ENCODE peak calls at places on chromosome 16, in five cellular contexts. Z is fibroblast of pulmonary artery, Q is heart right ventricle, V is dorsolateral prefrontal cortex, Y is BJ. H is an unnamed sample.

GRCh38 chr16:47732806-47733150 is 271.6 kb downstream of the PHKB start:
- DNase-seq in Q (no peak), Z (peak; percentile 83), Y (no peak), V (no peak), H (peak; percentile 94)

GRCh38 chr16:781346-782010 is 6.7 kb downstream of the RPUSD1 start:
- DNase-seq in Q (no peak), V (no peak), Z (no peak), Y (no peak), H (no peak)

GRCh38 chr16:87125206-87126155 is 191.7 kb downstream of the C16orf95 start:
- DNase-seq in Q (no peak), V (no peak), Z (no peak), Y (no peak), H (no peak)

GRCh38 chr16:86396318-86396882 is 113.9 kb upstream of the FOXF1 start:
- DNase-seq in V (no peak), Z (peak; percentile 79), Y (no peak), Q (no peak), H (peak; percentile 67)

GRCh38 chr16:54242199-54242598 is 44.4 kb downstream of the IRX3 start:
- DNase-seq in V (no peak), Q (no peak), Y (no peak), Z (no peak), H (no peak)

GRCh38 chr16:81495321-81496234 is 51.0 kb downstream of the CMIP start:
- DNase-seq in Z (no peak), Y (no peak), Q (no peak), V (peak; percentile 28), H (no peak)

GRCh38 chr16:69328854-69329316 is 1.5 kb downstream of the PDF start:
- DNase-seq in Z (peak; percentile 13), V (no peak), Q (no peak), Y (no peak), H (peak; percentile 50)

GRCh38 chr16:73214825-73215481 is 167.0 kb upstream of the ZFHX3 start:
- DNase-seq in Z (peak; percentile 34), Q (no peak), Y (peak; percentile 98), V (no peak), H (peak; percentile 95)

GRCh38 chr16:81431554-81432353 is 12.9 kb upstream of the CMIP start:
- DNase-seq in Q (no peak), Z (peak; percentile 73), Y (peak; percentile 81), V (no peak), H (peak; percentile 97)

GRCh38 chr16:49641250-49641649 is 214.7 kb downstream of the ZNF423 start:
- DNase-seq in Z (no peak), V (no peak), Y (no peak), Q (no peak), H (no peak)

GRCh38 chr16:71637398-71637797 is 11.4 kb downstream of the MARVELD3 start:
- DNase-seq in Z (peak; percentile 77), Q (no peak), V (no peak), Y (peak; percentile 23), H (peak; percentile 20)

GRCh38 chr16:65178151-65178550 is 56.3 kb upstream of the CDH11 start:
- DNase-seq in Y (no peak), V (no peak), Q (no peak), Z (peak; percentile 14), H (peak; percentile 52)

GRCh38 chr16:47732122-47732805 is 271.1 kb downstream of the PHKB start:
- DNase-seq in Z (peak; percentile 83), Q (no peak), Y (peak; percentile 82), V (no peak), H (peak; percentile 94)

GRCh38 chr16:53881371-53881770 is 177.4 kb downstream of the FTO start:
- DNase-seq in Z (peak; percentile 56), Y (no peak), V (no peak), Q (no peak), H (peak; percentile 38)

GRCh38 chr16:58499615-58500328 is at the start of gene NDRG4:
- DNase-seq in Y (peak; percentile 46), Q (peak; percentile 58), V (peak; percentile 96), Z (peak; percentile 91), H (peak; percentile 86)

GRCh38 chr16:24580665-24581064 is 41.3 kb downstream of the RBBP6 start:
- DNase-seq in Y (no peak), Z (peak; percentile 63), Q (no peak), V (no peak), H (peak; percentile 26)

GRCh38 chr16:62665269-62665668 is 629.0 kb upstream of the CDH8 start:
- DNase-seq in Y (no peak), V (peak; percentile 69), Z (no peak), Q (no peak), H (no peak)

GRCh38 chr16:31105677-31106213 is 2.4 kb upstream of the BCKDK start:
- DNase-seq in V (peak; percentile 73), Z (peak; percentile 59), Y (no peak), Q (peak; percentile 88), H (peak; percentile 83)

GRCh38 chr16:71564377-71564967 is 12.4 kb downstream of the TAT start:
- DNase-seq in Z (no peak), Q (peak; percentile 87), Y (no peak), V (no peak), H (no peak)

GRCh38 chr16:48335961-48336360 is 49.3 kb downstream of the SIAH1 start:
- DNase-seq in Q (no peak), V (no peak), Z (peak; percentile 57), Y (peak; percentile 33), H (peak; percentile 33)

GRCh38 chr16:53950677-53951076 is 246.7 kb downstream of the FTO start:
- DNase-seq in Q (no peak), Z (no peak), V (no peak), Y (no peak), H (no peak)

GRCh38 chr16:76222087-76222486 is 55.1 kb upstream of the CNTNAP4 start:
- DNase-seq in V (no peak), Z (no peak), Q (no peak), Y (no peak), H (no peak)

GRCh38 chr16:11201498-11202259 is 54.3 kb downstream of the SOCS1 start:
- DNase-seq in Y (peak; percentile 53), Z (peak; percentile 82), Q (no peak), V (no peak), H (peak; percentile 89)

GRCh38 chr16:81585785-81586184 is 141.2 kb downstream of the CMIP start:
- DNase-seq in Q (no peak), Z (no peak), Y (no peak), V (no peak), H (no peak)

GRCh38 chr16:77637939-77638338 is 84.4 kb upstream of the NUDT7 start:
- DNase-seq in Q (no peak), V (no peak), Y (no peak), Z (no peak), H (no peak)

GRCh38 chr16:87391950-87392822 is at the start of gene MAP1LC3B:
- DNase-seq in Z (peak; percentile 97), V (peak; percentile 97), Y (peak; percentile 76), Q (peak; percentile 94), H (peak; percentile 99)

GRCh38 chr16:81723098-81723723 is 55.9 kb upstream of the PLCG2 start:
- DNase-seq in Y (no peak), V (no peak), Q (peak; percentile 75), Z (peak; percentile 90), H (peak; percentile 64)

GRCh38 chr16:48194828-48195566 is 39.2 kb upstream of the ABCC12 start:
- DNase-seq in Q (no peak), Z (peak; percentile 48), V (no peak), Y (no peak), H (peak; percentile 52)

GRCh38 chr16:8863594-8864424 is 5.0 kb downstream of the CARHSP1 start:
- DNase-seq in Q (no peak), V (peak; percentile 97), Y (no peak), Z (no peak), H (peak; percentile 44)

GRCh38 chr16:8862309-8863130 is 6.3 kb downstream of the CARHSP1 start:
- DNase-seq in V (no peak), Q (no peak), Z (no peak), Y (no peak), H (no peak)

GRCh38 chr16:8866118-8866883 is 2.5 kb downstream of the CARHSP1 start:
- DNase-seq in Q (peak; percentile 63), V (peak; percentile 69), Y (no peak), Z (peak; percentile 65), H (peak; percentile 52)

GRCh38 chr16:8865145-8865882 is 3.5 kb downstream of the CARHSP1 start:
- DNase-seq in Y (no peak), V (no peak), Q (no peak), Z (no peak), H (no peak)

GRCh38 chr16:8864480-8864879 is 4.3 kb downstream of the CARHSP1 start:
- DNase-seq in Q (no peak), Y (no peak), Z (no peak), V (no peak), H (no peak)
- H3K4me3 ChIP-seq in Q (peak overlapping the region; percentile 6), Y (no peak overlapping the region), Z (no peak overlapping the region), V (no peak overlapping the region), H (no peak overlapping the region)

DNA sequence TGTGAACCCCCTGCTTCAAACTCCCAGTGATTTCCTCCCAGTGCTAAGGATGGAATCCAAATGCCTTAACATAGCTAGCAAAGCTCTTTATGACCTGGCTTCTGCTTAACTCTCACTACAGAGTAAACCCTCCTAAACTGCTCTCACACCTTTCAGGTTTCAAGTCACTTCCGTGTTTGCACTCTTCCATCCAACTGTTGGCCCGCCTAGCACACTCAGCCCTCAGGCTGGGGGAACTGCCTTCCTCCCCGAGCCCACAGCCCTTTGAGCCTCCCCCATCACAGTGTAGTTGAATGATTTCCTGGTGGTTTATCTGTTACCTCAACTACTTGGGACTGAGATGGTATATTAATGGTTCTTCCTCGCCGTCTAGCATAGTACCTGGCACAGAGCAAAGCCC is 342.5 kb downstream of the NPIPA8 start:
- DNase-seq in Z (no peak), V (no peak), Q (no peak), Y (no peak), H (no peak)
- TF ChIP-seq CTCF in Z (no peak), V (no peak), Q (no peak), Y (no peak), H (no peak)

DNA sequence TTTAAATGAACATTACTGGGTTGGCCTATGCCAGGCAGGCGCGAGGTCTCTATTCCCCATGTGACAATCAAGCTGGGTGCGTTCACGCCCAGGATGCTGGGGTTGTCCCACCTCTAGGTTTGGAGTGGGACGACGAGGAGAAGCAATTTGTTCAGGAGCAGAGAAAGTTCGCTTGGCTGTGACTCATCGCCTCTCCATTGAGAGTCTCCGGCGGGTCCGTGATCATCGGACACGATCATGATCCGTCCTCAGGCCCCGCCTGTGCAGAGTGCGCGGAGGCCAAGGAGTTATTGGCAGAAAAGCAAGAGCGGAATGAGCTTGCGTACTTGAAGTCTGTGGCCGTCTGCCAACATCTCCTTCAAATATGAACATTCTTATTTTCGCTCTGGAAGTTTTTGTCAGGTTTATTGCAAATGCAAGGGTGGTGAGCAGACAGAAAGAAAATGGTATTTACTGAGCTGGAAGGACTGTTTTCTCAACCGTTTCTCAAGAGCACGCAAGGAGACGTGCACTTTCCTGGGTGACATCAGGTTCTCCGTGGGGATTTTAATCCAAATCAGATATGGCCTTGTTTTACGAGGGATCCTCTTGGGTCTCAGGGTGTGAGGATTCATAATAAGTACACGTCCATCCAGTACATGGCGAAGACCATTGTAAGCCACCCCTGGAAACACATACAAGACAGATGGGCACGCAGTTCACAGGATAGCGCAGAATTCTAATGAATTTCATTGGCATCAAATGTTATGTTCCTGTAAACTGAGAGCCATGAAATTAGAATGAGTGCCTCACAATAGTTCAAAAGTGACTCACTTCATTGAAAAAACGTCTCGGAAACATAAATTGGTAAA is 70.1 kb upstream of the CREBBP start:
- DNase-seq in Y (peak; percentile 96), Z (peak; percentile 99), V (no peak), Q (peak; percentile 89), H (peak; percentile 99)
- H3K4me3 ChIP-seq in Y (peak overlapping the region; percentile 29), Z (peak overlapping the region; percentile 33), V (no peak overlapping the region), Q (peak overlapping the region; percentile 35), H (peak overlapping the region; percentile 44)

DNA sequence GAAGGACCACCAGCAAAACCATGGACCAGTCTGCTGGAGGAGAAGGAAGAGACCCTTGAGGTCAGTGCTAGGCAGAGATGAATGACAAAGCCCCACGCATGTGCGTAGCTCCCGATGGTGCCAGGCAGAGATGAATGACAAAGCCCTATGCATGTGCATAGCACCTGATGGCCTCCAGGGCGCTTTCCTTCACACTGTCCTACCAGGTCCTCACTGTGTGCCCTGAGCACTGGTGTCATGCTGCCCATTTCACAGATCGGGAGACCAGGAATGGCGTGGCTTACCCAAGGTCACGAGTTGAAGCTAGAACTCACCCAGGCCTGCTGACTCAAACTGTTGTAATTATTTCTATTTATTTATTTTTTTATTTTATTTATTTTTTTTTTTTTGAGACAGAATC is 149.6 kb downstream of the KATNIP start:
- DNase-seq in V (no peak), Y (no peak), Q (no peak), Z (no peak), H (no peak)
- TF ChIP-seq CTCF in V (no peak), Y (no peak), Q (no peak), Z (no peak), H (no peak)

H was measured in foreskin fibroblast.